ENCODE peak calls at places on chromosomes 11 and 22, in nine cellular contexts. M, S, V, D, C, P, T, A and L are unnamed samples.

GRCh38 chr11:95093548-95093947 is 3.9 kb downstream of the ENDOD1 start:
- DNase-seq in S (no peak), A (no peak), C (no peak), T (no peak), M (no peak), D (no peak), V (no peak), P (no peak), L (no peak)

GRCh38 chr11:63680842-63681207 is 475 bp upstream of the RTN3 start:
- DNase-seq in D (peak; percentile 44), C (no peak), M (peak; percentile 54), T (no peak), A (peak; percentile 62), P (peak; percentile 21), S (no peak), V (no peak), L (no peak)

GRCh38 chr11:72228229-72228843 is 3.8 kb downstream of the INPPL1 start:
- DNase-seq in V (no peak), S (peak; percentile 67), D (no peak), C (no peak), P (no peak), M (peak; percentile 26), T (no peak), A (no peak), L (no peak)

GRCh38 chr22:24937114-24937513 is 9.4 kb downstream of the LHFPL7 start:
- DNase-seq in T (no peak), V (no peak), S (no peak), A (no peak), D (peak; percentile 23), C (peak; percentile 58), P (no peak), M (peak; percentile 29), L (no peak)

GRCh38 chr11:65524010-65524746 is 705 bp upstream of the SCYL1 start:
- DNase-seq in S (peak; percentile 49), T (no peak), P (no peak), M (no peak), D (no peak), A (no peak), C (no peak), V (no peak), L (no peak)

GRCh38 chr11:134050541-134051383 is 18.1 kb upstream of the JAM3 start:
- DNase-seq in S (peak; percentile 81), C (peak; percentile 68), V (peak; percentile 66), A (peak; percentile 82), M (peak; percentile 93), T (peak; percentile 59), D (peak; percentile 73), P (peak; percentile 83), L (peak; percentile 17)

GRCh38 chr11:2846470-2846869 is 39.1 kb downstream of the CDKN1C start:
- DNase-seq in S (no peak), M (no peak), T (no peak), C (no peak), P (no peak), V (no peak), A (no peak), D (no peak), L (no peak)

GRCh38 chr11:15967166-15967565 is 389.2 kb downstream of the SOX6 start:
- DNase-seq in V (no peak), M (peak; percentile 26), T (no peak), A (no peak), D (no peak), S (no peak), C (peak; percentile 76), P (no peak), L (no peak)

GRCh38 chr11:69468236-69468635 is 13.2 kb upstream of the LINC01488 start:
- DNase-seq in C (no peak), D (no peak), A (no peak), S (no peak), P (no peak), V (no peak), T (no peak), M (no peak), L (no peak)

GRCh38 chr11:57776101-57776511 is 14.5 kb downstream of the CTNND1 start:
- DNase-seq in A (no peak), P (no peak), T (no peak), C (peak; percentile 72), S (peak; percentile 72), M (no peak), V (no peak), D (no peak), L (no peak)

GRCh38 chr11:66268953-66269906 is 791 bp downstream of the RAB1B start:
- DNase-seq in T (no peak), V (no peak), A (no peak), P (peak; percentile 32), S (peak; percentile 55), M (no peak), D (peak; percentile 64), C (peak; percentile 47), L (no peak)

GRCh38 chr22:28935713-28936112 is 52.3 kb downstream of the ZNRF3 start:
- DNase-seq in V (no peak), M (no peak), D (peak; percentile 12), S (no peak), A (no peak), P (no peak), T (no peak), C (no peak), L (no peak)

GRCh38 chr11:6410695-6411430 is 8.0 kb downstream of the APBB1 start:
- DNase-seq in C (no peak), M (no peak), S (no peak), T (no peak), P (no peak), A (no peak), V (no peak), D (no peak), L (no peak)

GRCh38 chr22:28397324-28397723 is 282.3 kb downstream of the TTC28 start:
- DNase-seq in C (no peak), D (no peak), V (no peak), S (no peak), T (no peak), M (no peak), A (no peak), P (no peak), L (no peak)

GRCh38 chr11:9060700-9061111 is 30.7 kb downstream of the SCUBE2 start:
- DNase-seq in T (no peak), M (no peak), D (peak; percentile 39), S (peak; percentile 54), P (peak; percentile 61), C (no peak), V (peak; percentile 44), A (no peak), L (no peak)

GRCh38 chr11:133681901-133682300 is 149.6 kb upstream of the OPCML start:
- DNase-seq in S (peak; percentile 38), T (no peak), C (no peak), A (no peak), P (no peak), M (no peak), V (no peak), D (no peak), L (no peak)

GRCh38 chr11:115941481-115941993 is 437.3 kb upstream of the CADM1 start:
- DNase-seq in T (no peak), M (no peak), C (peak; percentile 63), S (no peak), A (no peak), V (no peak), D (peak; percentile 52), P (no peak), L (no peak)

GRCh38 chr11:64762916-64763803 is 3.4 kb upstream of the PYGM start:
- DNase-seq in C (peak; percentile 71), M (no peak), T (no peak), D (peak; percentile 78), P (peak; percentile 31), S (peak; percentile 84), V (no peak), A (no peak), L (no peak)

GRCh38 chr11:19642759-19643158 is 69.9 kb upstream of the NAV2 start:
- DNase-seq in C (no peak), M (no peak), D (no peak), T (no peak), A (no peak), P (no peak), S (no peak), V (no peak), L (no peak)

GRCh38 chr22:23260645-23261581 is 80.6 kb downstream of the BCR start:
- DNase-seq in S (no peak), M (no peak), D (no peak), V (no peak), C (no peak), A (no peak), T (no peak), P (no peak), L (no peak)

GRCh38 chr11:13119928-13120520 is 110.9 kb downstream of the RASSF10 start:
- DNase-seq in A (no peak), M (no peak), D (no peak), P (no peak), T (no peak), V (no peak), C (no peak), S (no peak), L (no peak)

GRCh38 chr22:19655399-19655798 is 58.9 kb upstream of the SEPTIN5 start:
- DNase-seq in D (no peak), A (no peak), T (no peak), C (no peak), S (no peak), M (no peak), V (no peak), P (no peak), L (no peak)

GRCh38 chr11:33454264-33454663 is 197.1 kb downstream of the HIPK3 start:
- DNase-seq in V (no peak), T (no peak), P (no peak), C (no peak), A (no peak), M (no peak), D (no peak), S (no peak), L (no peak)

GRCh38 chr11:130457909-130458729 is 9.7 kb downstream of the ADAMTS15 start:
- DNase-seq in V (no peak), S (no peak), C (peak; percentile 42), A (no peak), T (no peak), P (no peak), M (no peak), D (no peak), L (no peak)

GRCh38 chr22:36741204-36741793 is 34.6 kb downstream of the IFT27 start:
- DNase-seq in A (no peak), P (no peak), S (peak; percentile 43), M (no peak), T (no peak), D (peak; percentile 28), C (no peak), V (no peak), L (no peak)

GRCh38 chr11:121625784-121626506 is 173.2 kb upstream of the SORL1-AS1 start:
- DNase-seq in A (no peak), M (no peak), T (no peak), V (no peak), C (peak; percentile 87), S (no peak), D (no peak), P (no peak), L (no peak)

GRCh38 chr11:102007567-102008437 is 39.4 kb upstream of the CFAP300 start:
- DNase-seq in D (peak; percentile 76), V (no peak), P (no peak), C (peak; percentile 68), M (peak; percentile 31), T (no peak), S (no peak), A (peak; percentile 36), L (no peak)

GRCh38 chr11:31387379-31387778 is 17.7 kb downstream of the DNAJC24 start:
- DNase-seq in C (peak; percentile 10), A (no peak), V (no peak), P (no peak), M (no peak), D (no peak), T (no peak), S (peak; percentile 23), L (no peak)